ENCODE peak calls at places on chromosomes 7 and 10, in eight cellular contexts. G, Y, S, V, W, P, B and T are unnamed samples.

GRCh38 chr10:6383099-6383812 is 180.5 kb downstream of the PFKFB3 start:
- DNase-seq in G (peak), Y (no peak), S (no peak), V (no peak), W (no peak), P (no peak), B (no peak), T (no peak)

GRCh38 chr10:9670911-9671310 is 1346.8 kb upstream of the CELF2 start:
- DNase-seq in G (no peak), Y (no peak), S (no peak), V (no peak), W (no peak), P (no peak), B (no peak), T (no peak)

GRCh38 chr10:88490216-88490980 is 92.7 kb downstream of the RNLS start:
- DNase-seq in G (no peak), Y (no peak), S (no peak), V (no peak), W (no peak), P (no peak), B (no peak), T (no peak)

GRCh38 chr10:131660427-131660826 is 240.4 kb upstream of the PPP2R2D start:
- DNase-seq in G (no peak), Y (no peak), S (no peak), V (peak), W (no peak), P (no peak), B (no peak), T (no peak)

GRCh38 chr7:43763183-43763582 is 4.7 kb downstream of the BLVRA start:
- DNase-seq in G (no peak), Y (no peak), S (no peak), V (no peak), W (no peak), P (no peak), B (no peak), T (peak)

GRCh38 chr10:113957013-113957412 is 86.7 kb upstream of the ADRB1 start:
- DNase-seq in G (peak), Y (no peak), S (no peak), V (no peak), W (no peak), P (no peak), B (peak), T (no peak)

GRCh38 chr7:148697950-148698396 is 730 bp upstream of the CUL1 start:
- DNase-seq in G (peak), Y (no peak), S (no peak), V (no peak), W (no peak), P (no peak), B (no peak), T (no peak)

GRCh38 chr7:90201500-90201899 is 10.0 kb upstream of the STEAP2 start:
- DNase-seq in G (no peak), Y (no peak), S (no peak), V (no peak), W (no peak), P (no peak), B (no peak), T (no peak)

GRCh38 chr7:1919539-1920265 is 249.6 kb downstream of the ELFN1 start:
- DNase-seq in G (no peak), Y (no peak), S (peak), V (no peak), W (no peak), P (peak), B (no peak), T (no peak)